ENCODE peak calls at places on chromosome 21, in five cellular contexts. K, H, O, D and Y are unnamed samples.

GRCh38 chr21:44402323-44403105 is 49.1 kb downstream of the TRPM2 start:
- DNase-seq in D (no peak), K (no peak), O (no peak), H (no peak), Y (no peak)

GRCh38 chr21:23968722-23969647 is 1638.3 kb downstream of the MRPL39 start:
- DNase-seq in H (peak; percentile 74), D (peak; percentile 11), O (no peak), K (peak; percentile 65), Y (no peak)

GRCh38 chr21:44867999-44868700 is 5.3 kb downstream of the PTTG1IP start:
- DNase-seq in K (no peak), H (peak; percentile 30), D (no peak), O (no peak), Y (no peak)

GRCh38 chr21:41210405-41211040 is 42.6 kb downstream of the BACE2 start:
- DNase-seq in D (no peak), K (no peak), O (no peak), H (no peak), Y (no peak)

GRCh38 chr21:16241500-16241963 is 511.8 kb downstream of the USP25 start:
- DNase-seq in H (no peak), O (no peak), D (no peak), K (no peak), Y (no peak)

GRCh38 chr21:42666023-42666747 is 12.8 kb downstream of the PDE9A start:
- DNase-seq in O (no peak), H (peak; percentile 37), D (peak; percentile 69), K (no peak), Y (no peak)

GRCh38 chr21:35491920-35492678 is 443.0 kb upstream of the RUNX1 start:
- DNase-seq in K (no peak), D (no peak), H (no peak), O (no peak), Y (no peak)

GRCh38 chr21:45991606-45992301 is 10.2 kb downstream of the COL6A1 start:
- DNase-seq in D (no peak), O (no peak), H (no peak), K (no peak), Y (no peak)

GRCh38 chr21:36040389-36040788 is 19.9 kb downstream of the SETD4 start:
- DNase-seq in K (no peak), D (no peak), O (no peak), H (no peak), Y (no peak)

GRCh38 chr21:29056005-29056404 is 17.4 kb downstream of the CCT8 start:
- DNase-seq in K (no peak), H (no peak), O (no peak), D (no peak), Y (no peak)

GRCh38 chr21:15557925-15558324 is 171.9 kb upstream of the USP25 start:
- DNase-seq in H (no peak), O (no peak), K (peak; percentile 57), D (no peak), Y (no peak)

GRCh38 chr21:32200029-32200428 is 78.8 kb downstream of the MIS18A start:
- DNase-seq in H (no peak), K (no peak), O (no peak), D (no peak), Y (no peak)

GRCh38 chr21:42190492-42190875 is 28.5 kb upstream of the ABCG1 start:
- DNase-seq in H (no peak), K (no peak), O (peak; percentile 66), D (no peak), Y (no peak)

GRCh38 chr21:19122371-19122770 is 718.8 kb upstream of the TMPRSS15 start:
- DNase-seq in O (no peak), K (no peak), D (no peak), H (no peak), Y (no peak)